ENCODE peak calls at places on chromosomes 16 and 17, in four cellular contexts. One of them, this sample, is unnamed. For H3K4me1, the result is how much of the 10 kb centered on the place peaks cover.

GRCh38 chr16:73743665-73744496 is 552.7 kb upstream of the PSMD7 start:
- DNase-seq in A549: no peak
- DNase-seq in colonic mucosa: peak
- DNase-seq in neural progenitor cell: peak
- DNase-seq in this sample: no peak

GRCh38 chr16:72848045-72848410 is 199.9 kb downstream of the ZFHX3 start:
- DNase-seq in A549: peak
- DNase-seq in colonic mucosa: no peak
- DNase-seq in neural progenitor cell: no peak
- DNase-seq in this sample: no peak

GRCh38 chr17:36972186-36972686 is 23.5 kb downstream of the AATF start:
- DNase-seq in A549: no peak
- DNase-seq in colonic mucosa: no peak
- DNase-seq in neural progenitor cell: no peak
- DNase-seq in this sample: no peak

GRCh38 chr17:49216953-49217650 is 6.6 kb downstream of the ABI3 start:
- DNase-seq in A549: no peak
- DNase-seq in colonic mucosa: peak
- DNase-seq in neural progenitor cell: no peak
- DNase-seq in this sample: peak

GRCh38 chr17:58802188-58802587 is 46.5 kb downstream of the PPM1E start:
- DNase-seq in A549: no peak
- DNase-seq in colonic mucosa: no peak
- DNase-seq in neural progenitor cell: no peak
- DNase-seq in this sample: no peak

GRCh38 chr16:89099905-89100304 is 6.3 kb downstream of the ACSF3 start:
- DNase-seq in A549: no peak
- DNase-seq in colonic mucosa: peak
- DNase-seq in neural progenitor cell: no peak
- DNase-seq in this sample: peak

GRCh38 chr17:64164592-64165285 is 34.8 kb upstream of the ERN1 start:
- DNase-seq in A549: no peak
- DNase-seq in colonic mucosa: no peak
- DNase-seq in neural progenitor cell: no peak
- DNase-seq in this sample: no peak

GRCh38 chr16:18969050-18969854 is 14.5 kb upstream of the TMC7 start:
- DNase-seq in A549: peak
- DNase-seq in colonic mucosa: peak
- DNase-seq in neural progenitor cell: peak
- DNase-seq in this sample: peak

GRCh38 chr17:65438173-65438572 is 123.3 kb downstream of the AXIN2 start:
- DNase-seq in A549: no peak
- DNase-seq in colonic mucosa: no peak
- DNase-seq in neural progenitor cell: no peak
- DNase-seq in this sample: no peak

GRCh38 chr16:70481929-70482536 is 27.6 kb downstream of the FCSK start:
- DNase-seq in A549: no peak
- DNase-seq in colonic mucosa: no peak
- DNase-seq in neural progenitor cell: no peak
- DNase-seq in this sample: no peak

GRCh38 chr17:48636177-48637018 is 10.2 kb upstream of the HOXB9 start:
- DNase-seq in A549: peak
- DNase-seq in colonic mucosa: peak
- DNase-seq in neural progenitor cell: peak
- DNase-seq in this sample: peak

GRCh38 chr17:50550661-50551432 is 3.9 kb downstream of the SPATA20 start:
- DNase-seq in A549: peak
- DNase-seq in colonic mucosa: peak
- DNase-seq in neural progenitor cell: peak
- DNase-seq in this sample: peak

DNA sequence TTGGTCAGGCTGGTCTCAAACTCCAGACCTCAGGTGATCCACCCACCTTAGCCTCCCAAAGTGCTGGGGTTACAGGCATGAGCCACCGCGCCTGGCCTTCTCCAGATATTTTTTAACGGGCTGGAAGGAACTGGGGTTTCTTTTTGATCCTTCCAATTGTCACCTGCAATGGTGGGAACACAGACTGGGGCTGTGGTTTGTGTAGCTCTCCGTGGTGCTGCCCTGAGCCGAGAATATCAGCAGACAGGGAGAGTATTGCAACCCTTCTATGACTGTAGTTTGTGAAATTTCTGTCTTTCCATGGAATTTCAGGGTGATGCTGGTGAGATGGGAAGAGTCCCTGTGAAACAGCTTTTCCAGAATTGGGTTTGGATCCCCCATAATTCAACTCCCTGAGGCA is 263.5 kb downstream of the ENGASE start:
- DNase-seq in A549: no peak
- DNase-seq in colonic mucosa: no peak
- DNase-seq in neural progenitor cell: peak
- DNase-seq in this sample: no peak
- H3K4me1 ChIP-seq in A549: under half
- H3K4me1 ChIP-seq in colonic mucosa: under half
- H3K4me1 ChIP-seq in neural progenitor cell: under half
- H3K4me1 ChIP-seq in this sample: under half

GRCh38 chr17:76523084-76524037 is 14.1 kb downstream of the CYGB start:
- DNase-seq in A549: peak
- DNase-seq in colonic mucosa: peak
- DNase-seq in neural progenitor cell: peak
- DNase-seq in this sample: peak
- H3K4me3 ChIP-seq in A549: no peak
- H3K4me3 ChIP-seq in colonic mucosa: no peak
- H3K4me3 ChIP-seq in neural progenitor cell: no peak
- H3K4me3 ChIP-seq in this sample: no peak

GRCh38 chr16:23121024-23121423 is 28.2 kb downstream of the USP31 start:
- DNase-seq in A549: no peak
- DNase-seq in colonic mucosa: peak
- DNase-seq in neural progenitor cell: peak
- DNase-seq in this sample: no peak

GRCh38 chr16:23120562-23120961 is 28.7 kb downstream of the USP31 start:
- DNase-seq in A549: no peak
- DNase-seq in colonic mucosa: no peak
- DNase-seq in neural progenitor cell: no peak
- DNase-seq in this sample: no peak

GRCh38 chr16:23119570-23119969 is 29.7 kb downstream of the USP31 start:
- DNase-seq in A549: no peak
- DNase-seq in colonic mucosa: no peak
- DNase-seq in neural progenitor cell: no peak
- DNase-seq in this sample: no peak

GRCh38 chr16:23124315-23124714 is 24.9 kb downstream of the USP31 start:
- DNase-seq in A549: peak
- DNase-seq in colonic mucosa: no peak
- DNase-seq in neural progenitor cell: no peak
- DNase-seq in this sample: no peak

GRCh38 chr16:23122107-23122506 is 27.1 kb downstream of the USP31 start:
- DNase-seq in A549: no peak
- DNase-seq in colonic mucosa: no peak
- DNase-seq in neural progenitor cell: no peak
- DNase-seq in this sample: no peak
- H3K4me1 ChIP-seq in A549: half or more
- H3K4me1 ChIP-seq in colonic mucosa: under half
- H3K4me1 ChIP-seq in neural progenitor cell: under half
- H3K4me1 ChIP-seq in this sample: under half

GRCh38 chr17:56779306-56779705 is 54.4 kb downstream of the C17orf67 start:
- DNase-seq in A549: no peak
- DNase-seq in colonic mucosa: no peak
- DNase-seq in neural progenitor cell: no peak
- DNase-seq in this sample: no peak

GRCh38 chr17:56779898-56780777 is 53.6 kb downstream of the C17orf67 start:
- DNase-seq in A549: peak
- DNase-seq in colonic mucosa: peak
- DNase-seq in neural progenitor cell: peak
- DNase-seq in this sample: peak

GRCh38 chr17:56777859-56778258 is 55.9 kb downstream of the C17orf67 start:
- DNase-seq in A549: no peak
- DNase-seq in colonic mucosa: no peak
- DNase-seq in neural progenitor cell: no peak
- DNase-seq in this sample: no peak

GRCh38 chr17:56781944-56782737 is 51.6 kb downstream of the C17orf67 start:
- DNase-seq in A549: no peak
- DNase-seq in colonic mucosa: no peak
- DNase-seq in neural progenitor cell: no peak
- DNase-seq in this sample: no peak

DNA sequence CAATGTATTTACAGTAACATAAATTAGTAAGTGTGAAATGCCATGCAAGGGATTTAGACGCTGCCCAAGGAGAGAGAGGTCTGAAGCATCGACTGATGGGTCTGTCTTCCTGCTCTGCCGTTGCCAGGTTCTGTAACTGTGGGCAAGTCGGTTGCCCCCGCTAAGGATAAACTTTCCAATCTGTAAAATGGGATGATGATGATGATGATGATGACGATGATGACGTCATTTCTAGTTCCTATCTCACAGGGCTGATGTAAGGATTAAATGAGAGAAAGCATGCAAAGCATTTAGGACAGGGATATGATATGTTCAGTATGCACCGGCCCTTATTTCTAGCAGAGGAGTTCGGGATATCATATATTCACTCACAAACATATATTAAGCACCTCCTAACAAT is 54.8 kb downstream of the C17orf67 start:
- DNase-seq in A549: no peak
- DNase-seq in colonic mucosa: no peak
- DNase-seq in neural progenitor cell: no peak
- DNase-seq in this sample: no peak
- H3K4me3 ChIP-seq in A549: no peak
- H3K4me3 ChIP-seq in colonic mucosa: no peak
- H3K4me3 ChIP-seq in neural progenitor cell: no peak
- H3K4me3 ChIP-seq in this sample: no peak

GRCh38 chr17:5714993-5715392 is 130.7 kb upstream of the NLRP1 start:
- DNase-seq in A549: no peak
- DNase-seq in colonic mucosa: no peak
- DNase-seq in neural progenitor cell: no peak
- DNase-seq in this sample: no peak

GRCh38 chr17:5715478-5715877 is 131.2 kb upstream of the NLRP1 start:
- DNase-seq in A549: no peak
- DNase-seq in colonic mucosa: no peak
- DNase-seq in neural progenitor cell: no peak
- DNase-seq in this sample: no peak

GRCh38 chr17:5707482-5707881 is 123.2 kb upstream of the NLRP1 start:
- DNase-seq in A549: no peak
- DNase-seq in colonic mucosa: no peak
- DNase-seq in neural progenitor cell: no peak
- DNase-seq in this sample: peak

GRCh38 chr17:5708344-5708743 is 124.0 kb upstream of the NLRP1 start:
- DNase-seq in A549: no peak
- DNase-seq in colonic mucosa: no peak
- DNase-seq in neural progenitor cell: no peak
- DNase-seq in this sample: no peak

GRCh38 chr17:5711344-5711743 is 127.0 kb upstream of the NLRP1 start:
- DNase-seq in A549: no peak
- DNase-seq in colonic mucosa: no peak
- DNase-seq in neural progenitor cell: peak
- DNase-seq in this sample: no peak
- H3K4me1 ChIP-seq in A549: under half
- H3K4me1 ChIP-seq in colonic mucosa: under half
- H3K4me1 ChIP-seq in neural progenitor cell: under half
- H3K4me1 ChIP-seq in this sample: under half

This sample was measured in Peyer's patch.